ENCODE peak calls at places on chromosomes 4 and X, in four cellular contexts. D is HepG2; X is CD4-positive, alpha-beta T cell; A is activated CD4-positive, alpha-beta T cell treated with anti-CD3 and anti-CD28 coated beads, Interleukin-2, amount 50 U/mL, for 24 hours. O is an unnamed sample.

GRCh38 chr4:87108142-87108546 is 112.3 kb downstream of the KLHL8 start:
- DNase-seq in D (no peak), X (no peak), A (no peak), O (no peak)

GRCh38 chrX:104112326-104112951 is at the start of gene ZCCHC18:
- DNase-seq in D (peak; percentile 3), X (peak; percentile 36), A (no peak), O (peak; percentile 40)

GRCh38 chr4:75916091-75916661 is 13.9 kb upstream of the PPEF2 start:
- DNase-seq in D (peak; percentile 25), X (no peak), A (no peak), O (no peak)

GRCh38 chr4:127975121-127975770 is 10.0 kb downstream of the ABHD18 start:
- DNase-seq in D (peak; percentile 4), X (no peak), A (no peak), O (no peak)

GRCh38 chrX:154599531-154599930 is 14.6 kb downstream of the CTAG1A start:
- DNase-seq in D (no peak), X (no peak), A (no peak), O (no peak)

GRCh38 chrX:118971552-118971951 is 2.9 kb upstream of the LONRF3 start:
- DNase-seq in D (no peak), X (no peak), A (no peak), O (no peak)

GRCh38 chrX:3697220-3697684 is 16.2 kb downstream of the PRKX start:
- DNase-seq in D (no peak), X (no peak), A (no peak), O (no peak)

GRCh38 chr4:77893451-77893850 is 30.8 kb downstream of the MRPL1 start:
- DNase-seq in D (no peak), X (no peak), A (no peak), O (no peak)

GRCh38 chrX:43474321-43474720 is 181.8 kb upstream of the MAOA start:
- DNase-seq in D (no peak), X (no peak), A (no peak), O (no peak)

GRCh38 chr4:173316060-173316459 is 18.1 kb downstream of the HMGB2 start:
- DNase-seq in D (no peak), X (no peak), A (no peak), O (no peak)

GRCh38 chrX:71095971-71096701 is 485 bp downstream of the FOXO4 start:
- DNase-seq in D (no peak), X (peak; percentile 33), A (no peak), O (no peak)

GRCh38 chr4:137213372-137214173 is 318.7 kb downstream of the PCDH18 start:
- DNase-seq in D (no peak), X (no peak), A (no peak), O (no peak)

GRCh38 chr4:121338506-121338905 is 42.3 kb downstream of the QRFPR start:
- DNase-seq in D (no peak), X (no peak), A (no peak), O (no peak)

GRCh38 chrX:129653985-129654651 is 638 bp downstream of the APLN start:
- DNase-seq in D (no peak), X (no peak), A (no peak), O (no peak)

GRCh38 chr4:186058253-186058979 is 10.5 kb upstream of the TLR3 start:
- DNase-seq in D (no peak), X (no peak), A (no peak), O (no peak)

GRCh38 chrX:71919886-71920285 is 9.2 kb downstream of the NHSL2 start:
- DNase-seq in D (no peak), X (no peak), A (no peak), O (no peak)

GRCh38 chr4:167456619-167457018 is 222.3 kb upstream of the SPOCK3 start:
- DNase-seq in D (no peak), X (no peak), A (no peak), O (no peak)

GRCh38 chr4:127410644-127411043 is 222.1 kb upstream of the INTU start:
- DNase-seq in D (no peak), X (no peak), A (no peak), O (no peak)

GRCh38 chrX:41870719-41871151 is 52.6 kb downstream of the CASK start:
- DNase-seq in D (peak; percentile 63), X (no peak), A (no peak), O (no peak)

GRCh38 chr4:117800636-117801035 is 233.7 kb upstream of the NDST3 start:
- DNase-seq in D (no peak), X (no peak), A (no peak), O (no peak)

GRCh38 chrX:28659269-28659668 is 72.0 kb downstream of the IL1RAPL1 start:
- DNase-seq in D (no peak), X (no peak), A (no peak), O (no peak)

GRCh38 chr4:183008492-183008891 is 90.6 kb upstream of the WWC2 start:
- DNase-seq in D (no peak), X (no peak), A (no peak), O (no peak)

GRCh38 chr4:3266076-3266475 is 17.1 kb downstream of the MSANTD1 start:
- DNase-seq in D (no peak), X (no peak), A (no peak), O (peak; percentile 31)